ENCODE peak calls at places on chromosomes 12 and 14, in nine cellular contexts. C is transverse colon, I is kidney epithelial cell, D is psoas muscle, V is AG04449, U is MM.1S, B is astrocyte, O is AG04450, A is testis. G is an unnamed sample.

GRCh38 chr12:104097954-104098353 is 33.6 kb downstream of the HCFC2 start:
- DNase-seq in U (no peak), I (no peak), A (no peak), D (no peak), O (no peak), V (no peak), C (no peak), B (no peak), G (no peak)

GRCh38 chr12:12890815-12891645 is at the start of gene GPRC5A:
- DNase-seq in O (peak; percentile 82), V (peak; percentile 80), A (peak; percentile 87), U (peak; percentile 52), B (peak; percentile 93), C (peak; percentile 92), I (peak; percentile 73), D (peak; percentile 80), G (peak; percentile 80)

GRCh38 chr12:44286336-44286735 is 450.5 kb downstream of the TMEM117 start:
- DNase-seq in U (no peak), B (peak; percentile 61), V (peak; percentile 1), I (no peak), A (no peak), O (no peak), C (no peak), D (no peak), G (no peak)

GRCh38 chr12:130482448-130482847 is 144.8 kb downstream of the PIWIL1 start:
- DNase-seq in O (no peak), A (no peak), C (no peak), I (no peak), B (no peak), D (no peak), V (no peak), U (no peak), G (no peak)

GRCh38 chr12:90327783-90328743 is 619.4 kb upstream of the ATP2B1 start:
- DNase-seq in B (no peak), D (no peak), O (no peak), U (no peak), C (no peak), A (no peak), V (no peak), I (no peak), G (no peak)

GRCh38 chr12:48219635-48220034 is 16.5 kb upstream of the OR10AD1 start:
- DNase-seq in B (no peak), C (no peak), U (no peak), O (no peak), V (no peak), I (no peak), A (no peak), D (no peak), G (no peak)

GRCh38 chr14:44914849-44915248 is 46.9 kb downstream of the KLHL28 start:
- DNase-seq in U (no peak), C (no peak), I (no peak), O (no peak), B (peak; percentile 25), V (no peak), A (peak; percentile 74), D (no peak), G (no peak)

GRCh38 chr12:68405292-68405900 is 73.2 kb upstream of the MDM1 start:
- DNase-seq in O (no peak), I (peak; percentile 21), C (no peak), A (no peak), D (no peak), V (no peak), U (no peak), B (no peak), G (no peak)

GRCh38 chr12:77167801-77168200 is 102.4 kb upstream of the E2F7 start:
- DNase-seq in A (no peak), D (no peak), O (no peak), I (no peak), V (no peak), B (peak; percentile 18), C (no peak), U (no peak), G (no peak)

GRCh38 chr14:95774265-95775160 is 60.6 kb upstream of the TCL1A start:
- DNase-seq in U (peak; percentile 41), D (no peak), O (no peak), B (no peak), V (no peak), C (peak; percentile 31), I (no peak), A (peak; percentile 79), G (peak; percentile 25)

GRCh38 chr14:96501383-96501745 is 818 bp upstream of the PAPOLA start:
- DNase-seq in U (peak; percentile 8), V (no peak), B (no peak), I (no peak), O (no peak), C (no peak), A (peak; percentile 22), D (no peak), G (no peak)

GRCh38 chr14:39492267-39492666 is 60.0 kb upstream of the FBXO33 start:
- DNase-seq in I (peak; percentile 52), D (no peak), B (peak; percentile 93), O (peak; percentile 55), A (no peak), U (no peak), V (peak; percentile 58), C (no peak), G (no peak)

GRCh38 chr14:39488600-39488999 is 56.4 kb upstream of the FBXO33 start:
- DNase-seq in U (no peak), O (no peak), I (no peak), B (no peak), D (no peak), C (no peak), V (no peak), A (no peak), G (no peak)

DNA sequence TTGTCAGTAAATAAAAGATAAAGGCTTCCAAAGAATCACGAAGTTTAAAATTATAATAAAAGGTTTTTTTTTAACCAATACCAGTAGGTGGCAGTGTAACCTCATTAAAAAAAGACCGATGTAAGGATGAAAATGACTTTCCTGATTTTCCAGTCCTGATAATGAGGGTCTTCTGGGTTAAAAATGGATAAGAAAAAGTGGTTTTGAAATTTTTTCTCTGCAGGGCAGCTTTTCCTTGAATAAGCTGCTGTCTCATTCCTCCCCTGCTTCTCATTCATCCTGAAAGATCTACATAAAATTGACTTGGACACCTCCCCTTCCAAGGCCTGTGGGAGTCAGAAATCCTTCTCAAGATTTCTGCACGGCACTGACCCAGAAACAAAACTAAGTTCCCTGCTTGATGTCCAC is 58.9 kb upstream of the FBXO33 start:
- DNase-seq in D (no peak), I (no peak), A (no peak), U (peak; percentile 7), V (no peak), C (no peak), B (peak; percentile 18), O (no peak), G (no peak)
- TF ChIP-seq CTCF in D (peak; percentile 66), I (no peak), A (peak; percentile 64), U (peak; percentile 19), V (no peak), C (peak; percentile 57), B (peak; percentile 30), O (peak; percentile 51), G (no peak)

GRCh38 chr12:61311413-61311812 is 948.8 kb upstream of the USP15 start:
- DNase-seq in I (no peak), C (no peak), B (no peak), A (no peak), D (no peak), V (no peak), U (no peak), O (no peak), G (no peak)

GRCh38 chr12:61302282-61302681 is 957.9 kb upstream of the USP15 start:
- DNase-seq in O (no peak), B (no peak), C (no peak), I (no peak), V (no peak), D (no peak), U (no peak), A (no peak), G (no peak)

DNA sequence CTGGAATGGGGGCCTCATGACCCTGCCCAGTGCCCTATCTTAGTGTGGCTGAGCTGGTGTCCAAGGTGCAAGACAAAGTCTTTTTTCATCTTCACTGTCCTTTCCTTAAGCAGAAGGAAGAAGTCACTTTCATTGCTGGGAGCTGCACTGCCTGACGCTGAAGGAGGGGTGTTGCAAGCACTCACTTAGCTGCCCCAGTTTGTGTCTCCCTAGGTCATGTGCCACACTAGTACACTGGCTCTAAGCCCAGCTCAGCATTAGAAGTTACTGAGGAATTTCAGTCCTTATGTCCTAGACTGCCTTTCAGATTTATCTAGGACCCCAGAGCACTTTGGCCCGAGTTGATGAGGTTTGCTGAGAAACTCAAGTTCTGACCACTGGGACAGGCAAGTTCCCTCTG is 952.0 kb upstream of the USP15 start:
- DNase-seq in U (no peak), I (no peak), O (no peak), V (no peak), D (no peak), C (no peak), B (no peak), A (no peak), G (no peak)
- H3K4me3 ChIP-seq in U (no peak overlapping the region), I (no peak overlapping the region), O (no peak overlapping the region), V (no peak overlapping the region), D (no peak overlapping the region), C (no peak overlapping the region), B (no peak overlapping the region), A (no peak overlapping the region), G (no peak overlapping the region)

DNA sequence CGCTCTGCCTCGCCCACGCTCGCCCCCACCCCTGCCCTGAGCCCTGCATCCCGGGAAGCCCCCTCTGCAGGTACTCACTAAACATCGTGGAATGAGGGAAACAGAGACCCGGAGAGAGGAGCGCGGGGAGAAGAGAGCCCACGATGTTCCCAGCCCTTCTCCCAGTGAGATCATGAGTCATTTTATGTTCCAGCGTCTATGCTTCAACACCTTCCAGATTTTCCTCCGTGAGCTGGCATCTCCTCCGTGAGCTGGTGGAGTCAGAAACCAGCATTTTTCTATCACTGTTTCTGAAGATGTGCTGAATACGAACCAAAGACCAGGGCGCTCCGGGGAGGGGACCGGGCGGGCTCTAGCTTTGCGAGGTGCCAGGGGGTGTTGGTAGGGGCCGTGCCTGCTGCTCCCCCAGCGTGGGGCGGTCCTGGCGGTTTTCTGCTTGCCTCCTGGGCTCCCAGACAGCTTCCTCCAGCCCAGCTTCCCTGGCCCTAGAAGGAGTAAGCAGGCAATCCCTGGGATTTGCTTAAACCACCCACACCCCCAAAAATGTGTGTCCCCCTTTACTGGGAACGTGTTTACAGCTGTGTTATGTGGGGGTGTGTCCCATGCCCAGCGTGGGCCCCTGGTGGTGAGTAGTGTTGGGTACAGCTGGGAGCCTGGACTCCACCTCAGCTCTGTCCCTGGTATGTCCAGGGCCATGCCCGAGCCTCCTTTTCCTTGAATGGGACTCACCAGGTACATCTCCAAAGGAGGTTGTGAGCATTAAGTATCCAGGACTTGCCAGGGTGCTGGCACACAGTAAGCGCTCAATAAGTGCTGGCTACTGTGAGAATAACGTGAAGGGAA is 74.2 kb downstream of the DIO3 start:
- DNase-seq in I (no peak), B (no peak), C (no peak), V (no peak), A (no peak), O (no peak), D (no peak), U (no peak), G (no peak)
- TF ChIP-seq CTCF in I (peak; percentile 1), B (no peak), C (no peak), V (no peak), A (no peak), O (no peak), D (no peak), U (no peak), G (no peak)

DNA sequence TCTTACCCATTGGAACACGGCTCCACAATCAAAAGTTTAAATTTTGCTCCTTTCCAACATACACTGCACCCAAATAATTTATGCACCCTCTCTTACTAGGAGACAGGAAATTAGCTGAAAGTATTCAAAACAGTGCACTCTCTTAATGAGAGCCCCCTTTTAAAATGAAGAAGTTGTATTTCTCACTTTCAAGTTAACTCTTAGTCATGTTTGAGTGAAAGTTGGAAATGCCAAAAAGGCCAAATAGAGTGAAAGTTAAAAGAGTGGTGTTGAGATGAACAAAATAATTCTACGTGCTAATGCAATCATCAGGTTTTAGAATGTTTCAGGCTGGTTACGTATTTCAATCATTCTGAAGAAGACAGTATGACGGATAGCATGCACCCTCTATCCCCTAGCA is 429.6 kb upstream of the SOX5 start:
- DNase-seq in B (no peak), I (no peak), C (no peak), D (no peak), V (no peak), U (no peak), A (no peak), O (no peak), G (no peak)
- H3K4me3 ChIP-seq in B (no peak overlapping the region), I (no peak overlapping the region), C (no peak overlapping the region), D (no peak overlapping the region), V (no peak overlapping the region), U (no peak overlapping the region), A (no peak overlapping the region), O (no peak overlapping the region), G (no peak overlapping the region)